ENCODE peak calls at places on chromosome 13, in four cellular contexts. One of them, this sample, is unnamed.

GRCh38 chr13:87614276-87614675 is 56.9 kb upstream of the SLITRK5 start:
- DNase-seq in HepG2: no peak
- DNase-seq in H1: no peak
- DNase-seq in GM12878: no peak
- DNase-seq in this sample: no peak

GRCh38 chr13:94129490-94129894 is 350.0 kb downstream of the DCT start:
- DNase-seq in HepG2: no peak
- DNase-seq in H1: no peak
- DNase-seq in GM12878: no peak
- DNase-seq in this sample: no peak

GRCh38 chr13:73898276-73898675 is 235.9 kb downstream of the KLF12 start:
- DNase-seq in HepG2: no peak
- DNase-seq in H1: no peak
- DNase-seq in GM12878: no peak
- DNase-seq in this sample: no peak

GRCh38 chr13:97002581-97002980 is 8.3 kb upstream of the OXGR1 start:
- DNase-seq in HepG2: no peak
- DNase-seq in H1: no peak
- DNase-seq in GM12878: no peak
- DNase-seq in this sample: no peak

GRCh38 chr13:113493315-113493951 is 2.9 kb upstream of the DCUN1D2 start:
- DNase-seq in HepG2: peak; percentile 90
- DNase-seq in H1: no peak
- DNase-seq in GM12878: peak; percentile 16
- DNase-seq in this sample: no peak

GRCh38 chr13:75432811-75433244 is 49.1 kb downstream of the TBC1D4 start:
- DNase-seq in HepG2: no peak
- DNase-seq in H1: no peak
- DNase-seq in GM12878: no peak
- DNase-seq in this sample: no peak

GRCh38 chr13:98039261-98039660 is 85.8 kb downstream of the IPO5 start:
- DNase-seq in HepG2: no peak
- DNase-seq in H1: no peak
- DNase-seq in GM12878: no peak
- DNase-seq in this sample: no peak

GRCh38 chr13:105232403-105232802 is 1303.1 kb downstream of the EFNB2 start:
- DNase-seq in HepG2: no peak
- DNase-seq in H1: no peak
- DNase-seq in GM12878: no peak
- DNase-seq in this sample: no peak

GRCh38 chr13:48930933-48931332 is 44.8 kb upstream of the FNDC3A start:
- DNase-seq in HepG2: no peak
- DNase-seq in H1: no peak
- DNase-seq in GM12878: no peak
- DNase-seq in this sample: no peak

GRCh38 chr13:59677966-59678814 is 485.5 kb downstream of the DIAPH3 start:
- DNase-seq in HepG2: peak; percentile 42
- DNase-seq in H1: no peak
- DNase-seq in GM12878: no peak
- DNase-seq in this sample: peak; percentile 23

GRCh38 chr13:113934576-113934975 is 39.3 kb downstream of the C13orf46 start:
- DNase-seq in HepG2: no peak
- DNase-seq in H1: no peak
- DNase-seq in GM12878: no peak
- DNase-seq in this sample: no peak

GRCh38 chr13:44403720-44404063 is 30.1 kb downstream of the SERP2 start:
- DNase-seq in HepG2: no peak
- DNase-seq in H1: no peak
- DNase-seq in GM12878: no peak
- DNase-seq in this sample: no peak

GRCh38 chr13:80374453-80374852 is 33.5 kb upstream of the SPRY2 start:
- DNase-seq in HepG2: no peak
- DNase-seq in H1: no peak
- DNase-seq in GM12878: no peak
- DNase-seq in this sample: no peak

GRCh38 chr13:95492044-95492801 is 60.3 kb upstream of the CLDN10 start:
- DNase-seq in HepG2: no peak
- DNase-seq in H1: no peak
- DNase-seq in GM12878: no peak
- DNase-seq in this sample: peak; percentile 51

GRCh38 chr13:23620211-23620610 is 50.0 kb downstream of the TNFRSF19 start:
- DNase-seq in HepG2: no peak
- DNase-seq in H1: no peak
- DNase-seq in GM12878: no peak
- DNase-seq in this sample: no peak

GRCh38 chr13:48278806-48279205 is 24.7 kb upstream of the RB1 start:
- DNase-seq in HepG2: no peak
- DNase-seq in H1: no peak
- DNase-seq in GM12878: no peak
- DNase-seq in this sample: no peak

GRCh38 chr13:92158335-92158734 is 759.9 kb downstream of the GPC5 start:
- DNase-seq in HepG2: no peak
- DNase-seq in H1: no peak
- DNase-seq in GM12878: no peak
- DNase-seq in this sample: no peak

GRCh38 chr13:45179428-45179827 is 21.4 kb downstream of the KCTD4 start:
- DNase-seq in HepG2: peak; percentile 70
- DNase-seq in H1: no peak
- DNase-seq in GM12878: no peak
- DNase-seq in this sample: no peak

GRCh38 chr13:113562866-113563265 is 21.7 kb upstream of the TFDP1 start:
- DNase-seq in HepG2: no peak
- DNase-seq in H1: no peak
- DNase-seq in GM12878: no peak
- DNase-seq in this sample: no peak

GRCh38 chr13:49046534-49046933 is 70.8 kb downstream of the FNDC3A start:
- DNase-seq in HepG2: no peak
- DNase-seq in H1: no peak
- DNase-seq in GM12878: no peak
- DNase-seq in this sample: no peak

GRCh38 chr13:45385912-45386311 is 32.3 kb downstream of the SLC25A30 start:
- DNase-seq in HepG2: peak; percentile 32
- DNase-seq in H1: no peak
- DNase-seq in GM12878: no peak
- DNase-seq in this sample: no peak

GRCh38 chr13:20462533-20462915 is 63.1 kb downstream of the CRYL1 start:
- DNase-seq in HepG2: no peak
- DNase-seq in H1: no peak
- DNase-seq in GM12878: no peak
- DNase-seq in this sample: no peak

GRCh38 chr13:20860844-20861243 is 41.7 kb downstream of the XPO4 start:
- DNase-seq in HepG2: no peak
- DNase-seq in H1: no peak
- DNase-seq in GM12878: no peak
- DNase-seq in this sample: no peak

GRCh38 chr13:87376081-87376480 is 295.1 kb upstream of the SLITRK5 start:
- DNase-seq in HepG2: no peak
- DNase-seq in H1: no peak
- DNase-seq in GM12878: no peak
- DNase-seq in this sample: no peak

GRCh38 chr13:33494596-33495214 is 209.2 kb upstream of the STARD13 start:
- DNase-seq in HepG2: peak; percentile 40
- DNase-seq in H1: no peak
- DNase-seq in GM12878: no peak
- DNase-seq in this sample: no peak

GRCh38 chr13:71864981-71865857 is 1.8 kb downstream of the DACH1 start:
- DNase-seq in HepG2: no peak
- DNase-seq in H1: peak; percentile 69
- DNase-seq in GM12878: no peak
- DNase-seq in this sample: no peak

GRCh38 chr13:47085346-47085745 is 188.5 kb upstream of the HTR2A start:
- DNase-seq in HepG2: no peak
- DNase-seq in H1: no peak
- DNase-seq in GM12878: no peak
- DNase-seq in this sample: no peak

GRCh38 chr13:45292176-45292575 is 48.8 kb downstream of the TPT1 start:
- DNase-seq in HepG2: no peak
- DNase-seq in H1: no peak
- DNase-seq in GM12878: no peak
- DNase-seq in this sample: no peak

GRCh38 chr13:51723529-51723928 is 80.4 kb downstream of the DHRS12 start:
- DNase-seq in HepG2: no peak
- DNase-seq in H1: no peak
- DNase-seq in GM12878: no peak
- DNase-seq in this sample: no peak

GRCh38 chr13:102793583-102794355 is 5.0 kb downstream of the POGLUT2 start:
- DNase-seq in HepG2: no peak
- DNase-seq in H1: no peak
- DNase-seq in GM12878: no peak
- DNase-seq in this sample: no peak

GRCh38 chr13:65882810-65883209 is 1347.3 kb downstream of the PCDH9 start:
- DNase-seq in HepG2: no peak
- DNase-seq in H1: no peak
- DNase-seq in GM12878: no peak
- DNase-seq in this sample: no peak

GRCh38 chr13:93915269-93915809 is 564.1 kb downstream of the DCT start:
- DNase-seq in HepG2: no peak
- DNase-seq in H1: no peak
- DNase-seq in GM12878: no peak
- DNase-seq in this sample: no peak

GRCh38 chr13:97125051-97125809 is 96.9 kb upstream of the MBNL2 start:
- DNase-seq in HepG2: peak; percentile 17
- DNase-seq in H1: no peak
- DNase-seq in GM12878: peak; percentile 63
- DNase-seq in this sample: no peak

GRCh38 chr13:52929826-52930225 is 81.4 kb upstream of the PCDH8 start:
- DNase-seq in HepG2: no peak
- DNase-seq in H1: no peak
- DNase-seq in GM12878: no peak
- DNase-seq in this sample: no peak

GRCh38 chr13:52931913-52932312 is 83.5 kb upstream of the PCDH8 start:
- DNase-seq in HepG2: no peak
- DNase-seq in H1: no peak
- DNase-seq in GM12878: no peak
- DNase-seq in this sample: no peak

GRCh38 chr13:52938065-52938464 is 89.6 kb upstream of the PCDH8 start:
- DNase-seq in HepG2: no peak
- DNase-seq in H1: no peak
- DNase-seq in GM12878: no peak
- DNase-seq in this sample: no peak

GRCh38 chr13:52933547-52934167 is 85.2 kb upstream of the PCDH8 start:
- DNase-seq in HepG2: no peak
- DNase-seq in H1: no peak
- DNase-seq in GM12878: no peak
- DNase-seq in this sample: no peak
- TF ChIP-seq SUZ12 in HepG2: no peak
- TF ChIP-seq SUZ12 in H1: no peak
- TF ChIP-seq SUZ12 in GM12878: no peak
- TF ChIP-seq SUZ12 in this sample: no peak

GRCh38 chr13:85935868-85936467 is 136.7 kb upstream of the SLITRK6 start:
- DNase-seq in HepG2: no peak
- DNase-seq in H1: no peak
- DNase-seq in GM12878: no peak
- DNase-seq in this sample: no peak
- H3K9me3 ChIP-seq in HepG2: peaks cover 4% of the 10 kb centered on the region
- H3K9me3 ChIP-seq in H1: peaks cover 35% of the 10 kb centered on the region
- H3K9me3 ChIP-seq in GM12878: no peaks in the 10 kb centered on the region
- H3K9me3 ChIP-seq in this sample: peaks cover 12% of the 10 kb centered on the region

GRCh38 chr13:36820222-36820621 is 1.2 kb downstream of the RFXAP start:
- DNase-seq in HepG2: no peak
- DNase-seq in H1: no peak
- DNase-seq in GM12878: peak; percentile 26
- DNase-seq in this sample: no peak
- TF ChIP-seq SUZ12 in HepG2: no peak
- TF ChIP-seq SUZ12 in H1: no peak
- TF ChIP-seq SUZ12 in GM12878: no peak
- TF ChIP-seq SUZ12 in this sample: no peak

GRCh38 chr13:99768986-99769385 is 202.6 kb downstream of the ZIC5 start:
- DNase-seq in HepG2: no peak
- DNase-seq in H1: no peak
- DNase-seq in GM12878: no peak
- DNase-seq in this sample: no peak

GRCh38 chr13:99765869-99766268 is 205.7 kb downstream of the ZIC5 start:
- DNase-seq in HepG2: no peak
- DNase-seq in H1: no peak
- DNase-seq in GM12878: no peak
- DNase-seq in this sample: no peak

GRCh38 chr13:99766641-99767045 is 204.9 kb downstream of the ZIC5 start:
- DNase-seq in HepG2: peak; percentile 6
- DNase-seq in H1: peak; percentile 63
- DNase-seq in GM12878: no peak
- DNase-seq in this sample: peak; percentile 47
- H3K9me3 ChIP-seq in HepG2: no peaks in the 10 kb centered on the region
- H3K9me3 ChIP-seq in H1: peaks cover under 1% of the 10 kb centered on the region
- H3K9me3 ChIP-seq in GM12878: no peaks in the 10 kb centered on the region
- H3K9me3 ChIP-seq in this sample: peaks cover 8% of the 10 kb centered on the region

GRCh38 chr13:110873639-110874507 is 41.0 kb downstream of the ANKRD10 start:
- DNase-seq in HepG2: no peak
- DNase-seq in H1: no peak
- DNase-seq in GM12878: no peak
- DNase-seq in this sample: no peak
- TF ChIP-seq SUZ12 in HepG2: no peak
- TF ChIP-seq SUZ12 in H1: no peak
- TF ChIP-seq SUZ12 in GM12878: no peak
- TF ChIP-seq SUZ12 in this sample: no peak